ENCODE peak calls at places on chromosome 5, in six cellular contexts. One of them, this sample, is unnamed.

GRCh38 chr5:4941957-4942830 is 197.9 kb upstream of the ADAMTS16 start:
- DNase-seq in kidney glomerular epithelial cell: no peak
- DNase-seq in psoas muscle: peak; percentile 57
- DNase-seq in CD4-positive, CD25-positive, alpha-beta regulatory T cell: no peak
- DNase-seq in SHP77: no peak
- DNase-seq in T-helper 1 cell: no peak
- DNase-seq in this sample: peak; percentile 13

GRCh38 chr5:150081541-150082283 is 4.6 kb downstream of the CSF1R start:
- DNase-seq in kidney glomerular epithelial cell: no peak
- DNase-seq in psoas muscle: peak; percentile 76
- DNase-seq in CD4-positive, CD25-positive, alpha-beta regulatory T cell: no peak
- DNase-seq in SHP77: no peak
- DNase-seq in T-helper 1 cell: no peak
- DNase-seq in this sample: no peak

GRCh38 chr5:57422341-57422740 is 60.3 kb downstream of the ACTBL2 start:
- DNase-seq in kidney glomerular epithelial cell: no peak
- DNase-seq in psoas muscle: no peak
- DNase-seq in CD4-positive, CD25-positive, alpha-beta regulatory T cell: no peak
- DNase-seq in SHP77: no peak
- DNase-seq in T-helper 1 cell: no peak
- DNase-seq in this sample: no peak

GRCh38 chr5:138354926-138355378 is 2.5 kb downstream of the KDM3B start:
- DNase-seq in kidney glomerular epithelial cell: peak; percentile 85
- DNase-seq in psoas muscle: no peak
- DNase-seq in CD4-positive, CD25-positive, alpha-beta regulatory T cell: peak; percentile 75
- DNase-seq in SHP77: no peak
- DNase-seq in T-helper 1 cell: peak; percentile 39
- DNase-seq in this sample: no peak

GRCh38 chr5:168784449-168784848 is 205.3 kb upstream of the PANK3 start:
- DNase-seq in kidney glomerular epithelial cell: no peak
- DNase-seq in psoas muscle: no peak
- DNase-seq in CD4-positive, CD25-positive, alpha-beta regulatory T cell: no peak
- DNase-seq in SHP77: no peak
- DNase-seq in T-helper 1 cell: no peak
- DNase-seq in this sample: no peak

GRCh38 chr5:135999396-136000139 is 29.2 kb upstream of the TGFBI start:
- DNase-seq in kidney glomerular epithelial cell: peak; percentile 15
- DNase-seq in psoas muscle: no peak
- DNase-seq in CD4-positive, CD25-positive, alpha-beta regulatory T cell: no peak
- DNase-seq in SHP77: no peak
- DNase-seq in T-helper 1 cell: no peak
- DNase-seq in this sample: no peak

GRCh38 chr5:133552925-133553525 is 59.3 kb downstream of the FSTL4 start:
- DNase-seq in kidney glomerular epithelial cell: peak; percentile 14
- DNase-seq in psoas muscle: peak; percentile 57
- DNase-seq in CD4-positive, CD25-positive, alpha-beta regulatory T cell: peak; percentile 17
- DNase-seq in SHP77: peak; percentile 37
- DNase-seq in T-helper 1 cell: peak; percentile 42
- DNase-seq in this sample: peak; percentile 31

GRCh38 chr5:113061851-113062631 is 85.4 kb downstream of the DCP2 start:
- DNase-seq in kidney glomerular epithelial cell: peak; percentile 96
- DNase-seq in psoas muscle: no peak
- DNase-seq in CD4-positive, CD25-positive, alpha-beta regulatory T cell: no peak
- DNase-seq in SHP77: no peak
- DNase-seq in T-helper 1 cell: no peak
- DNase-seq in this sample: peak; percentile 38

GRCh38 chr5:13218518-13218917 is 726.0 kb downstream of the DNAH5 start:
- DNase-seq in kidney glomerular epithelial cell: peak; percentile 6
- DNase-seq in psoas muscle: no peak
- DNase-seq in CD4-positive, CD25-positive, alpha-beta regulatory T cell: no peak
- DNase-seq in SHP77: peak; percentile 21
- DNase-seq in T-helper 1 cell: no peak
- DNase-seq in this sample: no peak

GRCh38 chr5:140142802-140143201 is 17.1 kb downstream of the IGIP start:
- DNase-seq in kidney glomerular epithelial cell: no peak
- DNase-seq in psoas muscle: no peak
- DNase-seq in CD4-positive, CD25-positive, alpha-beta regulatory T cell: no peak
- DNase-seq in SHP77: no peak
- DNase-seq in T-helper 1 cell: no peak
- DNase-seq in this sample: no peak

GRCh38 chr5:149809919-149810691 is 80.0 kb downstream of the PPARGC1B start:
- DNase-seq in kidney glomerular epithelial cell: no peak
- DNase-seq in psoas muscle: no peak
- DNase-seq in CD4-positive, CD25-positive, alpha-beta regulatory T cell: no peak
- DNase-seq in SHP77: no peak
- DNase-seq in T-helper 1 cell: no peak
- DNase-seq in this sample: peak; percentile 93

GRCh38 chr5:1219768-1220100 is 5.4 kb upstream of the SLC6A18 start:
- DNase-seq in kidney glomerular epithelial cell: no peak
- DNase-seq in psoas muscle: no peak
- DNase-seq in CD4-positive, CD25-positive, alpha-beta regulatory T cell: no peak
- DNase-seq in SHP77: no peak
- DNase-seq in T-helper 1 cell: no peak
- DNase-seq in this sample: no peak

GRCh38 chr5:175874462-175875139 is 3.2 kb downstream of the CPLX2 start:
- DNase-seq in kidney glomerular epithelial cell: no peak
- DNase-seq in psoas muscle: no peak
- DNase-seq in CD4-positive, CD25-positive, alpha-beta regulatory T cell: no peak
- DNase-seq in SHP77: no peak
- DNase-seq in T-helper 1 cell: no peak
- DNase-seq in this sample: no peak

GRCh38 chr5:112159435-112159834 is 259.6 kb downstream of the EPB41L4A start:
- DNase-seq in kidney glomerular epithelial cell: no peak
- DNase-seq in psoas muscle: peak; percentile 62
- DNase-seq in CD4-positive, CD25-positive, alpha-beta regulatory T cell: no peak
- DNase-seq in SHP77: no peak
- DNase-seq in T-helper 1 cell: no peak
- DNase-seq in this sample: no peak

GRCh38 chr5:158054388-158055092 is 195.6 kb upstream of the CLINT1 start:
- DNase-seq in kidney glomerular epithelial cell: peak; percentile 61
- DNase-seq in psoas muscle: no peak
- DNase-seq in CD4-positive, CD25-positive, alpha-beta regulatory T cell: no peak
- DNase-seq in SHP77: no peak
- DNase-seq in T-helper 1 cell: no peak
- DNase-seq in this sample: no peak

GRCh38 chr5:96569332-96569731 is 92.8 kb upstream of the CAST start:
- DNase-seq in kidney glomerular epithelial cell: no peak
- DNase-seq in psoas muscle: no peak
- DNase-seq in CD4-positive, CD25-positive, alpha-beta regulatory T cell: no peak
- DNase-seq in SHP77: no peak
- DNase-seq in T-helper 1 cell: no peak
- DNase-seq in this sample: no peak

GRCh38 chr5:135821061-135821781 is 13.2 kb upstream of the SLC25A48 start:
- DNase-seq in kidney glomerular epithelial cell: peak; percentile 7
- DNase-seq in psoas muscle: no peak
- DNase-seq in CD4-positive, CD25-positive, alpha-beta regulatory T cell: no peak
- DNase-seq in SHP77: no peak
- DNase-seq in T-helper 1 cell: no peak
- DNase-seq in this sample: peak; percentile 49

GRCh38 chr5:163460562-163461176 is at the start of gene HMMR:
- DNase-seq in kidney glomerular epithelial cell: no peak
- DNase-seq in psoas muscle: no peak
- DNase-seq in CD4-positive, CD25-positive, alpha-beta regulatory T cell: no peak
- DNase-seq in SHP77: no peak
- DNase-seq in T-helper 1 cell: no peak
- DNase-seq in this sample: peak; percentile 32

GRCh38 chr5:6847896-6848295 is 134.7 kb downstream of the TENT4A start:
- DNase-seq in kidney glomerular epithelial cell: no peak
- DNase-seq in psoas muscle: no peak
- DNase-seq in CD4-positive, CD25-positive, alpha-beta regulatory T cell: peak; percentile 56
- DNase-seq in SHP77: no peak
- DNase-seq in T-helper 1 cell: no peak
- DNase-seq in this sample: no peak

GRCh38 chr5:174799146-174799545 is 74.8 kb downstream of the MSX2 start:
- DNase-seq in kidney glomerular epithelial cell: no peak
- DNase-seq in psoas muscle: no peak
- DNase-seq in CD4-positive, CD25-positive, alpha-beta regulatory T cell: no peak
- DNase-seq in SHP77: no peak
- DNase-seq in T-helper 1 cell: no peak
- DNase-seq in this sample: no peak

GRCh38 chr5:128637031-128637430 is 99.0 kb upstream of the FBN2 start:
- DNase-seq in kidney glomerular epithelial cell: no peak
- DNase-seq in psoas muscle: no peak
- DNase-seq in CD4-positive, CD25-positive, alpha-beta regulatory T cell: no peak
- DNase-seq in SHP77: no peak
- DNase-seq in T-helper 1 cell: no peak
- DNase-seq in this sample: no peak

GRCh38 chr5:134735243-134735642 is 3.1 kb upstream of the CAMLG start:
- DNase-seq in kidney glomerular epithelial cell: no peak
- DNase-seq in psoas muscle: no peak
- DNase-seq in CD4-positive, CD25-positive, alpha-beta regulatory T cell: no peak
- DNase-seq in SHP77: no peak
- DNase-seq in T-helper 1 cell: no peak
- DNase-seq in this sample: no peak

GRCh38 chr5:28810751-28811136 is 1772.4 kb upstream of the CDH9 start:
- DNase-seq in kidney glomerular epithelial cell: no peak
- DNase-seq in psoas muscle: no peak
- DNase-seq in CD4-positive, CD25-positive, alpha-beta regulatory T cell: no peak
- DNase-seq in SHP77: no peak
- DNase-seq in T-helper 1 cell: no peak
- DNase-seq in this sample: no peak

GRCh38 chr5:112546946-112547647 is 128.0 kb upstream of the EPB41L4A start:
- DNase-seq in kidney glomerular epithelial cell: no peak
- DNase-seq in psoas muscle: no peak
- DNase-seq in CD4-positive, CD25-positive, alpha-beta regulatory T cell: no peak
- DNase-seq in SHP77: no peak
- DNase-seq in T-helper 1 cell: no peak
- DNase-seq in this sample: no peak

GRCh38 chr5:154385236-154385512 is 60.6 kb upstream of the SAP30L start:
- DNase-seq in kidney glomerular epithelial cell: no peak
- DNase-seq in psoas muscle: no peak
- DNase-seq in CD4-positive, CD25-positive, alpha-beta regulatory T cell: no peak
- DNase-seq in SHP77: no peak
- DNase-seq in T-helper 1 cell: no peak
- DNase-seq in this sample: no peak

GRCh38 chr5:20291766-20292165 is 303.8 kb upstream of the CDH18 start:
- DNase-seq in kidney glomerular epithelial cell: no peak
- DNase-seq in psoas muscle: no peak
- DNase-seq in CD4-positive, CD25-positive, alpha-beta regulatory T cell: no peak
- DNase-seq in SHP77: no peak
- DNase-seq in T-helper 1 cell: no peak
- DNase-seq in this sample: no peak